ENCODE peak calls at places on chromosomes 12 and 14, in eight cellular contexts. I, M, N, Z, U, W, X and Q are unnamed samples.

GRCh38 chr14:21093769-21094681 is 4.4 kb downstream of the ZNF219 start:
- DNase-seq in W (no peak), U (no peak), Z (no peak), M (no peak), N (no peak), X (no peak), I (no peak), Q (no peak)

GRCh38 chr12:64682572-64683277 is 72.4 kb downstream of the RASSF3 start:
- DNase-seq in W (peak), X (no peak), Z (no peak), M (peak), U (no peak), N (no peak), I (no peak), Q (no peak)

GRCh38 chr12:123762715-123763052 is 583 bp downstream of the DNAH10 start:
- DNase-seq in Z (no peak), X (no peak), N (no peak), U (no peak), W (no peak), I (no peak), M (no peak), Q (no peak)

GRCh38 chr14:89139404-89140247 is 277.4 kb downstream of the FOXN3 start:
- DNase-seq in Z (no peak), I (no peak), X (peak), W (no peak), M (no peak), U (no peak), N (no peak), Q (no peak)

GRCh38 chr12:28998662-28999120 is 150.4 kb upstream of the FAR2 start:
- DNase-seq in M (no peak), W (no peak), N (peak), X (peak), I (no peak), U (no peak), Z (peak), Q (peak)

GRCh38 chr12:131455581-131456110 is 255.2 kb upstream of the SFSWAP start:
- DNase-seq in U (no peak), Z (no peak), W (no peak), N (no peak), M (no peak), I (peak), X (no peak), Q (peak)

GRCh38 chr12:71682466-71682865 is 3.4 kb upstream of the TMEM19 start:
- DNase-seq in N (no peak), I (no peak), X (no peak), M (no peak), W (no peak), Z (no peak), U (no peak), Q (no peak)

GRCh38 chr14:23653046-23653445 is 16.9 kb downstream of the DHRS2 start:
- DNase-seq in U (no peak), N (no peak), Z (no peak), I (no peak), M (no peak), W (no peak), X (no peak), Q (no peak)

GRCh38 chr14:61177279-61178225 is 103.6 kb downstream of the TMEM30B start:
- DNase-seq in U (no peak), Z (peak), M (no peak), W (no peak), I (no peak), N (peak), X (peak), Q (no peak)

GRCh38 chr12:93318720-93319522 is 58.8 kb upstream of the NUDT4 start:
- DNase-seq in Z (no peak), I (no peak), U (no peak), X (no peak), W (no peak), M (no peak), N (no peak), Q (no peak)

GRCh38 chr12:74334770-74335169 is 202.9 kb upstream of the ATXN7L3B start:
- DNase-seq in M (no peak), N (no peak), X (no peak), I (no peak), U (no peak), Z (no peak), W (no peak), Q (no peak)

GRCh38 chr12:39920647-39921046 is 185.2 kb downstream of the SLC2A13 start:
- DNase-seq in N (no peak), I (no peak), M (no peak), Z (no peak), W (no peak), U (no peak), X (no peak), Q (no peak)

GRCh38 chr12:120584343-120585149 is 3.3 kb upstream of the POP5 start:
- DNase-seq in Z (peak), X (peak), W (peak), U (peak), N (peak), M (peak), I (peak), Q (peak)

GRCh38 chr12:119659289-119659897 is 8.5 kb upstream of the PRKAB1 start:
- DNase-seq in M (no peak), N (peak), I (no peak), X (peak), Z (peak), U (peak), W (no peak), Q (peak)

GRCh38 chr12:107277850-107278249 is 184.5 kb upstream of the CRY1 start:
- DNase-seq in U (no peak), W (no peak), M (no peak), X (peak), Z (no peak), I (no peak), N (no peak), Q (no peak)

GRCh38 chr12:66050610-66051009 is 79.9 kb downstream of the LLPH start:
- DNase-seq in M (no peak), X (no peak), Z (no peak), I (no peak), U (no peak), N (no peak), W (no peak), Q (no peak)

GRCh38 chr14:102683399-102684275 is 91.2 kb downstream of the RCOR1 start:
- DNase-seq in W (peak), U (no peak), M (no peak), N (no peak), Z (no peak), I (peak), X (no peak), Q (peak)

GRCh38 chr12:115983226-115983798 is 294.2 kb downstream of the MED13L start:
- DNase-seq in M (no peak), I (no peak), U (no peak), X (no peak), Z (no peak), W (no peak), N (peak), Q (no peak)

GRCh38 chr12:105724651-105725050 is 394.2 kb downstream of the C12orf75 start:
- DNase-seq in U (no peak), Z (no peak), I (no peak), W (no peak), M (no peak), X (no peak), N (no peak), Q (no peak)

GRCh38 chr14:90388437-90388836 is 8.4 kb upstream of the CALM1 start:
- DNase-seq in M (no peak), X (peak), I (peak), N (peak), Z (no peak), U (no peak), W (peak), Q (no peak)

GRCh38 chr12:91538418-91538817 is 355.8 kb upstream of the DCN start:
- DNase-seq in Z (no peak), M (no peak), X (no peak), N (no peak), W (no peak), I (no peak), U (no peak), Q (no peak)

GRCh38 chr12:51820721-51821422 is 27.6 kb downstream of the FIGNL2 start:
- DNase-seq in X (no peak), Z (peak), W (no peak), M (no peak), N (peak), U (peak), I (peak), Q (peak)

GRCh38 chr14:39107624-39108023 is 4.6 kb upstream of the SEC23A start:
- DNase-seq in M (no peak), Z (no peak), W (no peak), I (no peak), U (no peak), X (peak), N (no peak), Q (no peak)

GRCh38 chr12:124289634-124290600 is 5.0 kb upstream of the RFLNA start:
- DNase-seq in N (no peak), W (no peak), I (no peak), X (peak), M (no peak), U (no peak), Z (no peak), Q (no peak)

GRCh38 chr12:120376416-120376815 is 7.5 kb upstream of the MSI1 start:
- DNase-seq in M (no peak), N (no peak), U (no peak), I (no peak), Z (no peak), X (peak), W (no peak), Q (no peak)

GRCh38 chr14:63323148-63323547 is 4.4 kb upstream of the GPHB5 start:
- DNase-seq in M (no peak), U (no peak), Z (no peak), N (no peak), X (peak), W (no peak), I (no peak), Q (no peak)

GRCh38 chr12:76020731-76021672 is 10.6 kb downstream of the PHLDA1 start:
- DNase-seq in M (peak), I (no peak), X (peak), U (peak), Z (peak), W (no peak), N (peak), Q (no peak)

GRCh38 chr14:37196604-37197420 is 925 bp upstream of the MIPOL1 start:
- DNase-seq in N (no peak), M (peak), X (peak), W (no peak), U (no peak), Z (no peak), I (no peak), Q (no peak)

GRCh38 chr14:66530526-66530925 is 22.6 kb downstream of the GPHN start:
- DNase-seq in W (no peak), N (no peak), X (peak), I (no peak), U (no peak), Z (no peak), M (no peak), Q (no peak)